ENCODE peak calls at places on chromosomes 11 and 22, in four cellular contexts. Z is left ventricle myocardium superior, D is T1000, L is nephron progenitor cell. H is an unnamed sample.

GRCh38 chr11:70895061-70895670 is 357.2 kb downstream of the SHANK2 start:
- DNase-seq in D (no peak), L (no peak), Z (no peak), H (no peak)

GRCh38 chr11:34904421-34904950 is 11.7 kb downstream of the APIP start:
- DNase-seq in Z (no peak), D (no peak), L (no peak), H (no peak)

GRCh38 chr22:36009085-36009484 is 19.5 kb downstream of the RBFOX2 start:
- DNase-seq in Z (no peak), D (no peak), L (no peak), H (no peak)

GRCh38 chr11:117696489-117696888 is 100.5 kb downstream of the DSCAML1 start:
- DNase-seq in L (no peak), D (no peak), Z (no peak), H (no peak)

GRCh38 chr11:73141309-73142127 is 600 bp downstream of the FCHSD2 start:
- DNase-seq in D (peak), L (peak), Z (peak), H (peak)

GRCh38 chr11:37364246-37364839 is 766.3 kb upstream of the RAG2 start:
- DNase-seq in Z (no peak), D (no peak), L (no peak), H (no peak)

GRCh38 chr22:19980766-19981165 is 35.9 kb downstream of the ARVCF start:
- DNase-seq in L (no peak), Z (peak), D (no peak), H (no peak)

GRCh38 chr11:72925656-72926055 is 111.4 kb downstream of the ATG16L2 start:
- DNase-seq in D (no peak), Z (no peak), L (no peak), H (no peak)

GRCh38 chr11:34380696-34381095 is 22.9 kb upstream of the ABTB2 start:
- DNase-seq in L (no peak), Z (no peak), D (no peak), H (no peak)

GRCh38 chr11:25566298-25567200 is 765.4 kb upstream of the ANO3 start:
- DNase-seq in L (no peak), D (no peak), Z (peak), H (peak)

GRCh38 chr22:46936378-46936916 is 174.0 kb downstream of the TBC1D22A start:
- DNase-seq in D (no peak), Z (no peak), L (no peak), H (no peak)

GRCh38 chr11:12303431-12304149 is 73.8 kb upstream of the PARVA start:
- DNase-seq in D (no peak), Z (no peak), L (no peak), H (no peak)

GRCh38 chr11:79241205-79241604 is 199.6 kb downstream of the TENM4 start:
- DNase-seq in D (no peak), Z (no peak), L (no peak), H (no peak)

GRCh38 chr11:100593321-100593720 is 93.8 kb upstream of the ARHGAP42 start:
- DNase-seq in Z (no peak), L (no peak), D (no peak), H (no peak)

GRCh38 chr22:18977824-18978425 is 41.8 kb upstream of the PRODH start:
- DNase-seq in D (no peak), L (no peak), Z (peak), H (no peak)

GRCh38 chr11:61080986-61081590 is 21.2 kb upstream of the CD5 start:
- DNase-seq in D (no peak), L (no peak), Z (no peak), H (no peak)

GRCh38 chr11:100887659-100888058 is 200.6 kb downstream of the ARHGAP42 start:
- DNase-seq in Z (no peak), L (no peak), D (no peak), H (no peak)

GRCh38 chr22:25228822-25229221 is 9.4 kb downstream of the CRYBB2 start:
- DNase-seq in L (no peak), D (no peak), Z (no peak), H (no peak)